ENCODE peak calls at places on chromosomes 2 and 18, in eight cellular contexts. T is heart left ventricle, O is ovary, N is kidney epithelial cell, B is spleen, F is progenitor cell of endocrine pancreas, P is BJ, M is IMR-90. Y is an unnamed sample.

GRCh38 chr18:34871435-34871834 is 161.3 kb downstream of the DTNA start:
- DNase-seq in B (no peak), O (no peak), N (no peak), T (no peak), F (no peak), P (no peak), M (peak), Y (no peak)

GRCh38 chr2:219706823-219707281 is 79.4 kb downstream of the SLC4A3 start:
- DNase-seq in M (peak), B (no peak), F (no peak), P (no peak), T (no peak), N (no peak), O (no peak), Y (no peak)

GRCh38 chr18:78754311-78755043 is 225.1 kb upstream of the SALL3 start:
- DNase-seq in M (no peak), N (no peak), O (no peak), T (no peak), B (peak), P (no peak), F (no peak), Y (no peak)

GRCh38 chr2:134348239-134348638 is 94.4 kb downstream of the MGAT5 start:
- DNase-seq in M (peak), N (no peak), B (no peak), O (no peak), F (no peak), T (no peak), P (no peak), Y (no peak)

GRCh38 chr2:216335252-216335651 is 37.0 kb downstream of the MARCHF4 start:
- DNase-seq in N (no peak), O (no peak), P (no peak), F (no peak), M (no peak), T (no peak), B (no peak), Y (no peak)

GRCh38 chr2:236240228-236240990 is 23.8 kb downstream of the ASB18 start:
- DNase-seq in P (peak), B (no peak), O (no peak), T (peak), N (no peak), M (peak), F (no peak), Y (peak)

GRCh38 chr18:22194151-22194598 is 24.8 kb downstream of the GATA6 start:
- DNase-seq in B (no peak), F (peak), P (no peak), T (peak), N (no peak), M (no peak), O (no peak), Y (no peak)

GRCh38 chr2:22616031-22616430 is 768.9 kb upstream of the KLHL29 start:
- DNase-seq in O (no peak), P (no peak), N (no peak), F (no peak), B (no peak), M (no peak), T (no peak), Y (no peak)

GRCh38 chr18:40079786-40080185 is 1875.2 kb upstream of the PIK3C3 start:
- DNase-seq in M (no peak), P (no peak), B (no peak), O (no peak), N (no peak), F (no peak), T (no peak), Y (no peak)

GRCh38 chr2:121272596-121272995 is 12.4 kb downstream of the TFCP2L1 start:
- DNase-seq in T (no peak), M (no peak), F (no peak), N (no peak), P (no peak), O (no peak), B (no peak), Y (no peak)

GRCh38 chr2:38668092-38668491 is 2.2 kb downstream of the GALM start:
- DNase-seq in N (no peak), T (no peak), M (no peak), F (no peak), P (no peak), B (no peak), O (no peak), Y (no peak)

GRCh38 chr18:3655637-3656050 is 205.7 kb downstream of the TGIF1 start:
- DNase-seq in O (no peak), M (no peak), B (no peak), N (no peak), T (no peak), F (no peak), P (no peak), Y (no peak)
- TF ChIP-seq CTCF in O (no peak), M (no peak), B (no peak), N (no peak), T (no peak), F (no peak), P (no peak), Y (no peak)

DNA sequence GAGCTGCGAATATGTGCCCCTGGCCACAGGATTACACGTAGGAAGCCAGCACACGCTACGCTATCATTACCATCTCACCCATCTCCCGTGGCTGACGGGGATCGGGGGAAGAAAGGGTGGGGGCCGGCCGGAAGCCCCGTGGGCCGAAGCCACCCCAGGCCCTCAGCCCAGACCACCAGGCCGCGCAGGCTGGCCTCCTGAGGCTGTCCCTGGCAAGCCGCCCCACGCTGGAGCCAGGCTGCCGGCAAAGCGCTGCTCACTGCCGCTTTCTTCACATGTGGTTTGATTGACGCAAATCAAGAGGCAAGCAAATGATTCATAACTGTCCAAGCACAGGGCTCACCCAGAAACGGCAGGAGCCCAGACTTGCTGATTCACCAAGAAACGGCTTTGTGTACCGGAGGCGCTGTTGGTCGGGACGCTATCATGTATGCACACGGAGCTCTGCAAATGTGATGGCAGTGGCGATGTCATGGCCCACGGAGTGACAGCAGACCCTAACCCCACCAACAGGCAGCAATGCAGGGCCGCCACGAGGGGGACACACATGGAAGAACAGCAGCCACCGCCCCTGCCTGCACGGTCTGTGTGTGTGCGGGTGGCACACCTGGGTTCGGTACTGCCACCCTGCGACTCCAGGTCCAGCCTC is 125.7 kb downstream of the HDAC4 start:
- DNase-seq in T (peak), B (peak), N (peak), F (no peak), P (peak), O (peak), M (peak), Y (no peak)
- TF ChIP-seq CTCF in T (no peak), B (no peak), N (no peak), F (no peak), P (peak), O (no peak), M (peak), Y (no peak)

DNA sequence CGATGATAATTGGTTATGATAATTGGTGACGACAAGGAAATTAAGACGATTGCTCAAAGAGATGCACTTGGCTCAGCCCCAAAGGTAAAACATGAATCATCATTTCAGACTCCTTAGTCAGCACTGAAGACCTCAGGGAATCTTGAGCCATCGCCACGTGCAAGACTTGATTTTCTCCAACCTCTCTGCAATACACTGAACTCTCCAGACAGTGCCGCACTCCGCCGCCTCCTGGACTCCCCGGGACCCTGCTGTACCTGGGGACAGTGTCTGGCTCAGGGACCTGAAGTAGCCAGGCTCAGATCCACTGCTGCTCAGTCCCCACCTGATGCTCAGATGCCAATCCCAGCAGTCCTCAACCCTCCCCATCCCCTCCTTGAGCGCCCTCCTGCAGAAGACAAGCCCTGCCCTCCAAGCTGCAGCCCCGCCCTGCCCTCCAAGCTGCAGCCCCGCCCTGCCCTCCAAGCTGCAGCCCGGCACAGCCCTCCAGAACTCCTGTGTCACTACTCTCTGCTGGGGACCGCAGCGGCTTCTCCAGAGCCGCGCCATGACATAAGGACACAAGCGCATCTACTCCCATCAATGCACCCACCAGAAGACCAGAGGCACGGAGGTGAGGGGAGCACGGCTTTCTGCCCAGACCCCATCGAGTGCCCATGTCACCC is 1.1 kb downstream of the TMEM18 start:
- DNase-seq in B (no peak), M (peak), N (peak), F (peak), P (peak), T (no peak), O (peak), Y (peak)
- TF ChIP-seq CTCF in B (no peak), M (peak), N (peak), F (peak), P (peak), T (no peak), O (no peak), Y (peak)

DNA sequence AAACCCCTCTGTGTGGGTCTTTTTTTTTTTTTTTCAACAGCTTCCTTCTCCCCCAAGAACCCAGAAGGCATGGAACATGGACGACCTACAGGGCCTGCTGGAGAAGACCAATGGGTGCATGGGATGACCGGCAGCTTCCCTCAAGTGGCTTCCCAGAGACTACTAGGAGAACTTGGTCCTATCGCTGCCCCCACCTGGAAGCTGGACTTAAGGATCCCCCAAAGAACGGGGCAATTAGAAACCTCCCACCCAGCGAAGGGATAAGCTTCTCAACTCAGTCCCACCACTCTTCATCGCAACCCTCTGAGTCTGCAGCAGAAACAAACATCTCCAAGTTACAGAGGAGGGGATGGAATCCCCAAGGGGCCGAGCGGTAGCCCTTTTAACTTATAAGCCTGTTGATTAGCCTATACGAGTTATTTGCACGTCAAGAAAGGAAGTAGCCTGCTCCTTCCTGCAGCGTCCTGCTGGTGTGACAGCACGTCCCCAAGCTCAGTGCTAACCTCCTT is 1.4 kb downstream of the ACTR1B start:
- DNase-seq in P (no peak), M (no peak), F (no peak), B (peak), N (no peak), O (no peak), T (no peak), Y (no peak)
- TF ChIP-seq CTCF in P (no peak), M (no peak), F (no peak), B (no peak), N (no peak), O (no peak), T (no peak), Y (no peak)

Y was measured in epithelial cell of proximal tubule.